ENCODE peak calls at places on chromosomes 16 and 17, in five cellular contexts. T is adrenal gland, X is H9, J is mesendoderm, E is pancreas. U is an unnamed sample.

GRCh38 chr17:63358111-63358839 is 87.8 kb downstream of the CYB561 start:
- DNase-seq in X (no peak), J (no peak), E (no peak), T (no peak), U (no peak)

GRCh38 chr17:8939496-8940334 is 25.8 kb downstream of the PIK3R5 start:
- DNase-seq in E (no peak), T (no peak), J (no peak), X (peak), U (peak)

GRCh38 chr17:82019905-82020873 is 2.5 kb downstream of the CENPX start:
- DNase-seq in J (peak), E (no peak), T (peak), X (peak), U (peak)

GRCh38 chr17:6491071-6491700 is 46.9 kb downstream of the PIMREG start:
- DNase-seq in J (no peak), T (no peak), E (no peak), X (peak), U (no peak)

GRCh38 chr17:62704381-62704971 is 77.0 kb downstream of the MRC2 start:
- DNase-seq in T (no peak), X (peak), E (no peak), J (peak), U (peak)

GRCh38 chr17:79224903-79225302 is 150.3 kb downstream of the ENGASE start:
- DNase-seq in E (no peak), T (no peak), J (no peak), X (no peak), U (no peak)

GRCh38 chr16:52114414-52114813 is 432.5 kb downstream of the TOX3 start:
- DNase-seq in X (no peak), T (no peak), E (no peak), J (peak), U (no peak)

GRCh38 chr17:31269597-31269996 is 27.4 kb downstream of the OMG start:
- DNase-seq in J (peak), T (no peak), X (peak), E (no peak), U (no peak)

GRCh38 chr17:75920045-75920560 is 15.4 kb upstream of the MRPL38 start:
- DNase-seq in X (no peak), E (no peak), T (no peak), J (no peak), U (peak)

GRCh38 chr16:56950881-56951771 is 10.6 kb upstream of the CETP start:
- DNase-seq in J (peak), E (peak), X (peak), T (peak), U (peak)

GRCh38 chr16:70512456-70512855 is 10.9 kb downstream of the COG4 start:
- DNase-seq in J (no peak), E (no peak), T (no peak), X (no peak), U (no peak)

GRCh38 chr16:73459586-73459985 is 411.7 kb upstream of the ZFHX3 start:
- DNase-seq in J (no peak), T (no peak), E (no peak), X (no peak), U (no peak)

GRCh38 chr16:87017388-87018012 is 299.7 kb downstream of the C16orf95 start:
- DNase-seq in T (no peak), E (no peak), X (peak), J (peak), U (peak)